ENCODE peak calls at places on chromosomes 11 and 22, in nine cellular contexts. Y is foreskin fibroblast, I is HCT116, O is psoas muscle, Q is NT2/D1, S is GM12864, V is ovary, Z is fibroblast of the aortic adventitia, E is keratinocyte. N is an unnamed sample.

GRCh38 chr11:116513894-116514293 is 258.9 kb downstream of the BUD13 start:
- DNase-seq in I (peak; percentile 46), V (no peak), E (no peak), Z (peak; percentile 43), S (peak; percentile 8), Y (peak; percentile 3), O (no peak), Q (no peak), N (peak; percentile 12)

GRCh38 chr11:8006349-8006977 is 19.3 kb downstream of the EIF3F start:
- DNase-seq in O (peak; percentile 15), E (no peak), Y (peak; percentile 85), Z (peak; percentile 86), Q (peak; percentile 67), I (peak; percentile 54), V (peak; percentile 61), S (peak; percentile 7), N (no peak)

GRCh38 chr11:102241026-102241425 is 76.3 kb upstream of the BIRC3 start:
- DNase-seq in Z (no peak), Q (no peak), E (no peak), O (no peak), S (no peak), I (no peak), V (no peak), Y (peak; percentile 51), N (no peak)

GRCh38 chr11:22624742-22625447 is 728 bp downstream of the FANCF start:
- DNase-seq in V (peak; percentile 59), S (peak; percentile 45), Q (peak; percentile 60), Y (peak; percentile 76), O (peak; percentile 57), E (peak; percentile 19), Z (peak; percentile 55), I (peak; percentile 12), N (peak; percentile 55)

GRCh38 chr11:30196400-30197206 is 34.2 kb upstream of the FSHB start:
- DNase-seq in Y (peak; percentile 9), S (no peak), V (peak; percentile 35), Z (peak; percentile 44), E (no peak), Q (peak; percentile 46), O (peak; percentile 43), I (peak; percentile 32), N (peak; percentile 62)

GRCh38 chr11:111981270-111981669 is 43.9 kb upstream of the DLAT start:
- DNase-seq in Q (no peak), V (no peak), Y (no peak), O (no peak), E (no peak), S (no peak), I (no peak), Z (no peak), N (no peak)

GRCh38 chr11:1549355-1550330 is 22.4 kb downstream of the DUSP8 start:
- DNase-seq in E (no peak), Z (no peak), I (no peak), S (no peak), Q (no peak), V (no peak), O (no peak), Y (no peak), N (no peak)

GRCh38 chr22:46673205-46673604 is 53.0 kb downstream of the GRAMD4 start:
- DNase-seq in Q (no peak), Z (no peak), Y (peak; percentile 51), E (no peak), S (no peak), V (no peak), O (no peak), I (no peak), N (no peak)

GRCh38 chr11:93729129-93729616 is 12.1 kb downstream of the TAF1D start:
- DNase-seq in S (no peak), O (no peak), Z (no peak), Y (no peak), E (no peak), I (no peak), Q (no peak), V (no peak), N (no peak)

GRCh38 chr22:19607198-19608113 is 83.2 kb upstream of the CLDN5 start:
- DNase-seq in V (peak; percentile 47), Y (no peak), O (peak; percentile 58), S (no peak), I (no peak), E (no peak), Q (no peak), Z (no peak), N (peak; percentile 23)

GRCh38 chr22:20155330-20156041 is 4.6 kb upstream of the CCDC188 start:
- DNase-seq in E (no peak), I (no peak), Y (peak; percentile 85), Z (peak; percentile 39), V (no peak), Q (no peak), O (peak; percentile 55), S (no peak), N (peak; percentile 64)

GRCh38 chr11:17636721-17637120 is 82.7 kb upstream of the MYOD1 start:
- DNase-seq in I (no peak), S (no peak), Y (no peak), O (no peak), Z (no peak), E (no peak), Q (no peak), V (no peak), N (no peak)

GRCh38 chr11:62025429-62026105 is 58.1 kb upstream of the FTH1 start:
- DNase-seq in Q (no peak), O (peak; percentile 44), Y (peak; percentile 92), Z (peak; percentile 97), E (peak; percentile 73), I (peak; percentile 82), S (peak; percentile 18), V (peak; percentile 65), N (peak; percentile 76)
- H3K4me3 ChIP-seq in Q (no peak overlapping the region), O (no peak overlapping the region), Y (no peak overlapping the region), Z (no peak overlapping the region), E (peak overlapping the region; percentile 2), I (peak overlapping the region; percentile 8), S (no peak overlapping the region), V (no peak overlapping the region), N (no peak overlapping the region)

GRCh38 chr11:6612008-6612815 is at the start of gene TAF10:
- DNase-seq in Y (peak; percentile 98), O (peak; percentile 98), E (peak; percentile 54), I (peak; percentile 75), Q (peak; percentile 90), Z (peak; percentile 95), S (peak; percentile 81), V (peak; percentile 97), N (peak; percentile 98)

GRCh38 chr11:6609502-6610015 is 2.5 kb downstream of the TAF10 start:
- DNase-seq in S (no peak), E (no peak), V (no peak), Y (no peak), O (no peak), Q (no peak), I (no peak), Z (no peak), N (no peak)

GRCh38 chr11:6611092-6612007 is 666 bp downstream of the TAF10 start:
- DNase-seq in Y (peak; percentile 55), Z (peak; percentile 19), I (no peak), E (no peak), Q (no peak), S (no peak), V (peak; percentile 54), O (peak; percentile 57), N (peak; percentile 52)

GRCh38 chr11:6608726-6609501 is 3.1 kb downstream of the TAF10 start:
- DNase-seq in V (no peak), S (no peak), Z (no peak), Q (no peak), Y (no peak), O (no peak), I (no peak), E (no peak), N (peak; percentile 3)

GRCh38 chr11:6610591-6610990 is 1.4 kb downstream of the TAF10 start:
- DNase-seq in Z (no peak), V (no peak), I (no peak), Y (no peak), S (no peak), Q (no peak), O (no peak), E (no peak), N (no peak)
- H3K4me3 ChIP-seq in Z (peak overlapping the region; percentile 80), V (no peak overlapping the region), I (peak overlapping the region; percentile 71), Y (peak overlapping the region; percentile 64), S (peak overlapping the region; percentile 87), Q (no peak overlapping the region), O (peak overlapping the region; percentile 80), E (no peak overlapping the region), N (peak overlapping the region; percentile 79)

GRCh38 chr22:42500836-42501179 is 18.8 kb downstream of the RRP7A start:
- DNase-seq in O (peak; percentile 26), Q (no peak), Z (no peak), V (no peak), I (no peak), Y (no peak), E (no peak), S (no peak), N (no peak)

DNA sequence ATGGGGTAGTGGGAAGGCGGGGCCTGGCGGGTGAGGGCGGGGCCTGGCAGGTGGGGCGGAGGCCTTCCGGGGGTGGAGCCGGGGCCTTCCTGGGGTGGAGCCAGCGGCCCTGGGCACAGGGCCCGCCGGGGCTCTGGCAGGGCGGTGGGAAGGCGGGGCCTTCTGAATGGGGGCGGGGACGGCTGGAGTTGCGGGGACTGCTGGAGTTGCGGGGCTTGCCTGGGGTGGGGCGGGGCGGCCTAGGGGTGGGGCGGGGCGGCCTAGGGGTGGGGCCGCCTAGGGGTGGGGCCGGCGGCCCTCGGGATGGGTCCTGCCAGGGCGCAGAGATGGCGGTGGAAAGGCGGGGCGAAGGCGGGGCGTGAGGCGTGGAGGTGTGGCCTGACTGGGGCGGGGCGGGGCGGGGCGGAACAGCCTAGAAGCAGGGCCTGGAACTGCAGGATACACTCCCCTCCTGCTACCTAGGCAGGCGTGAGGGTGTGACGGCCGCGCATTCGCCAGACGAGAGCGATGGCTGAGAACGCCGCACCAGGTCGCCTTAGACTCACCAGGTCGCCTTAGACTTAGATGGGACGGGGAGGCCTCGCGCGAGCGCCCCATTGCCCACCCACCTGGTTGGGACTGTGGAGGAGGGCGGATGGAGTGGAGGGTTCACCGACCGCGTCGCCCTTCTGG is 19.3 kb downstream of the RRP7A start:
- DNase-seq in Z (peak; percentile 50), S (peak; percentile 35), O (peak; percentile 82), Y (peak; percentile 85), Q (peak; percentile 67), I (peak; percentile 13), V (peak; percentile 91), E (peak; percentile 25), N (peak; percentile 79)
- H3K4me3 ChIP-seq in Z (peak overlapping the region; percentile 50), S (peak overlapping the region; percentile 23), O (peak overlapping the region; percentile 58), Y (peak overlapping the region; percentile 19), Q (peak overlapping the region; percentile 21), I (no peak overlapping the region), V (peak overlapping the region; percentile 37), E (no peak overlapping the region), N (peak overlapping the region; percentile 48)

DNA sequence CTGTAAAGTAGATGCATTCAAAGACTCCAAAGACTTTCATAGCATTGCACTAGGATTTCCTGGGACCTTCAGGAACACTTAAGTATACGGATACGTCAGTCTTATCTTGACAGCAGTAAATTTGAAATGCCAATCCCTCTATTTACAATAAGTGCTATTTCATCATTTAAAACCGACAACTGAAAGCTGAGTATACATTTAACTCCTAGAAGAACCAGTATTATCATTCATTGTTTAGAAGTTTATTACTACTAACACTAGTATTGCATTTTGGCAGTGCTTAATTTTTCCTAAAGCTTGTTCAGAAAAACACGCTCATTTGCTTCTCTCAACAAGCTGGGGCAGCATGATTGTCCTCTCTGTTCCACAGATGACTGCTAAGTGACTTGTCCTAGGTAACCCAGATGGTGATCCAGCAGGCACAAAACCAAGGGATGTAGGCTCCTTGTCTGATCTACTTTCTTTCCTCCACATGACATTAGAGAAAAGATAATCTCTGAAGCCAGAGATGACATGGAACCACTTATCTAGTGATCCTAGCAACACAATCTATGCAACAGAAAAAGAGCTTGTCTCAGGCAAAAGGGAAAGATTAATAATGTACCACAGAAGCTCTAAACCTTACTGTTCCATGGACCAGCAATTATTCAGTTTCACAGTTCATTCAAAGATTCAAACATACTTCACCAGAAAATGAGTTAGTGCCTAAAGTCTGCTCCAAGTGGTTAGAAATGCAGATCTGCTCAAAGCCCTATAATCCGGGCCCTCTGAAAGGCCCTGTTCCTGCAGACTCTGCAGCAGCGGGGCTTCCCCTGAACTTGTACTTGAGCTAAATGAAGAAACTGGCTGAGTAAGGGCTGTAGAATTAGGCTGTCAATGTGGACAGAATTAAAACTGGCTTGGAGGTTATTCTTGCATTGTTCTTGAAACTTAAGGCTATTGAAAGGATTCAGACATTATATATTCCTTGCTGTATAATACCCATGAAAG is 5.2 kb downstream of the MAML2 start:
- DNase-seq in Z (peak; percentile 63), V (no peak), Y (peak; percentile 65), S (no peak), Q (no peak), I (no peak), E (no peak), O (no peak), N (no peak)
- H3K4me3 ChIP-seq in Z (peak overlapping the region; percentile 74), V (no peak overlapping the region), Y (peak overlapping the region; percentile 95), S (no peak overlapping the region), Q (no peak overlapping the region), I (no peak overlapping the region), E (no peak overlapping the region), O (no peak overlapping the region), N (no peak overlapping the region)

N was measured in heart right ventricle.